ENCODE peak calls at places on chromosome 3, in six cellular contexts. One of them, this sample, is unnamed.

GRCh38 chr3:18027161-18027939 is 284.9 kb upstream of the TBC1D5 start:
- DNase-seq in body of pancreas: no peak
- DNase-seq in bronchial epithelial cell: no peak
- DNase-seq in cardiac fibroblast: peak
- DNase-seq in suprapubic skin: no peak
- DNase-seq in fibroblast of pulmonary artery: peak
- DNase-seq in this sample: no peak

GRCh38 chr3:50574280-50574831 is 5.0 kb downstream of the HEMK1 start:
- DNase-seq in body of pancreas: no peak
- DNase-seq in bronchial epithelial cell: no peak
- DNase-seq in cardiac fibroblast: no peak
- DNase-seq in suprapubic skin: no peak
- DNase-seq in fibroblast of pulmonary artery: no peak
- DNase-seq in this sample: no peak

GRCh38 chr3:32276279-32276841 is 37.9 kb downstream of the CMTM8 start:
- DNase-seq in body of pancreas: no peak
- DNase-seq in bronchial epithelial cell: no peak
- DNase-seq in cardiac fibroblast: peak
- DNase-seq in suprapubic skin: no peak
- DNase-seq in fibroblast of pulmonary artery: peak
- DNase-seq in this sample: no peak

GRCh38 chr3:15327941-15328340 is 4.4 kb downstream of the SH3BP5 start:
- DNase-seq in body of pancreas: no peak
- DNase-seq in bronchial epithelial cell: peak
- DNase-seq in cardiac fibroblast: peak
- DNase-seq in suprapubic skin: no peak
- DNase-seq in fibroblast of pulmonary artery: no peak
- DNase-seq in this sample: no peak

GRCh38 chr3:56291244-56291680 is 177.0 kb downstream of the ERC2 start:
- DNase-seq in body of pancreas: no peak
- DNase-seq in bronchial epithelial cell: no peak
- DNase-seq in cardiac fibroblast: peak
- DNase-seq in suprapubic skin: no peak
- DNase-seq in fibroblast of pulmonary artery: peak
- DNase-seq in this sample: no peak

GRCh38 chr3:13427662-13428603 is 7.8 kb upstream of the NUP210 start:
- DNase-seq in body of pancreas: no peak
- DNase-seq in bronchial epithelial cell: peak
- DNase-seq in cardiac fibroblast: no peak
- DNase-seq in suprapubic skin: no peak
- DNase-seq in fibroblast of pulmonary artery: no peak
- DNase-seq in this sample: no peak

GRCh38 chr3:158709666-158710083 is 22.6 kb downstream of the RARRES1 start:
- DNase-seq in body of pancreas: no peak
- DNase-seq in bronchial epithelial cell: peak
- DNase-seq in cardiac fibroblast: peak
- DNase-seq in suprapubic skin: no peak
- DNase-seq in fibroblast of pulmonary artery: peak
- DNase-seq in this sample: no peak

GRCh38 chr3:50118237-50118636 is 29.5 kb downstream of the RBM5 start:
- DNase-seq in body of pancreas: no peak
- DNase-seq in bronchial epithelial cell: no peak
- DNase-seq in cardiac fibroblast: no peak
- DNase-seq in suprapubic skin: no peak
- DNase-seq in fibroblast of pulmonary artery: no peak
- DNase-seq in this sample: peak

GRCh38 chr3:119418641-119419040 is 44.8 kb downstream of the TMEM39A start:
- DNase-seq in body of pancreas: no peak
- DNase-seq in bronchial epithelial cell: no peak
- DNase-seq in cardiac fibroblast: peak
- DNase-seq in suprapubic skin: no peak
- DNase-seq in fibroblast of pulmonary artery: peak
- DNase-seq in this sample: no peak

GRCh38 chr3:57855943-57856342 is 99.8 kb downstream of the SLMAP start:
- DNase-seq in body of pancreas: no peak
- DNase-seq in bronchial epithelial cell: no peak
- DNase-seq in cardiac fibroblast: peak
- DNase-seq in suprapubic skin: no peak
- DNase-seq in fibroblast of pulmonary artery: no peak
- DNase-seq in this sample: no peak

GRCh38 chr3:127590282-127590592 is 296 bp downstream of the TPRA1 start:
- DNase-seq in body of pancreas: no peak
- DNase-seq in bronchial epithelial cell: no peak
- DNase-seq in cardiac fibroblast: no peak
- DNase-seq in suprapubic skin: no peak
- DNase-seq in fibroblast of pulmonary artery: no peak
- DNase-seq in this sample: no peak

GRCh38 chr3:118781879-118782278 is 252.8 kb downstream of the IGSF11 start:
- DNase-seq in body of pancreas: no peak
- DNase-seq in bronchial epithelial cell: no peak
- DNase-seq in cardiac fibroblast: no peak
- DNase-seq in suprapubic skin: no peak
- DNase-seq in fibroblast of pulmonary artery: no peak
- DNase-seq in this sample: no peak

GRCh38 chr3:123315271-123315595 is 113.5 kb downstream of the SEC22A start:
- DNase-seq in body of pancreas: no peak
- DNase-seq in bronchial epithelial cell: no peak
- DNase-seq in cardiac fibroblast: no peak
- DNase-seq in suprapubic skin: no peak
- DNase-seq in fibroblast of pulmonary artery: no peak
- DNase-seq in this sample: peak

GRCh38 chr3:189593581-189593980 is 37.6 kb upstream of the TP63 start:
- DNase-seq in body of pancreas: no peak
- DNase-seq in bronchial epithelial cell: no peak
- DNase-seq in cardiac fibroblast: peak
- DNase-seq in suprapubic skin: no peak
- DNase-seq in fibroblast of pulmonary artery: peak
- DNase-seq in this sample: no peak

GRCh38 chr3:142724682-142725351 is 983 bp downstream of the TRPC1 start:
- DNase-seq in body of pancreas: peak
- DNase-seq in bronchial epithelial cell: peak
- DNase-seq in cardiac fibroblast: peak
- DNase-seq in suprapubic skin: peak
- DNase-seq in fibroblast of pulmonary artery: peak
- DNase-seq in this sample: no peak

GRCh38 chr3:12598890-12599289 is 42.0 kb downstream of the MKRN2 start:
- DNase-seq in body of pancreas: no peak
- DNase-seq in bronchial epithelial cell: no peak
- DNase-seq in cardiac fibroblast: no peak
- DNase-seq in suprapubic skin: no peak
- DNase-seq in fibroblast of pulmonary artery: no peak
- DNase-seq in this sample: no peak

GRCh38 chr3:15458212-15458780 is 30.9 kb downstream of the EAF1 start:
- DNase-seq in body of pancreas: no peak
- DNase-seq in bronchial epithelial cell: no peak
- DNase-seq in cardiac fibroblast: no peak
- DNase-seq in suprapubic skin: peak
- DNase-seq in fibroblast of pulmonary artery: no peak
- DNase-seq in this sample: no peak

DNA sequence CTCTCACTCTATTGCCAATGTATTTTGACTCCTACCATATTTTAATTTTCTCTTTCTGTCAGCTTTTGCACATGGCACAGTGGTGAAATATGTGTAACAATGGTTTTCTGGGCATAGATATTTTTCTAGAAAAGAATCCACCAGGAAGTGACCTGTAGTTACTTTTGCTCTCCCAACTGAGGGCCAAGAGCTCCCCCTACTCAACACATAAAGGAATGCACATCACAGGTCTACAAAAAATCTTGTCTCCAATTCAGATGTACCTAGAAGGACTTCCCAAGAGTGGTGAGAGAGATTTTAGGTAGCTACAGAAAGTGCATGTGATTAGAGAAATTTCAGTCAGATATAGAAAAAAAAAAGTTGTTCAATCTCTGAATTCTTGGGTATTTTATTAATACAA is 15.6 kb downstream of the CPA3 start:
- DNase-seq in body of pancreas: peak
- DNase-seq in bronchial epithelial cell: no peak
- DNase-seq in cardiac fibroblast: peak
- DNase-seq in suprapubic skin: no peak
- DNase-seq in fibroblast of pulmonary artery: no peak
- DNase-seq in this sample: no peak
- TF ChIP-seq CTCF in body of pancreas: no peak
- TF ChIP-seq CTCF in bronchial epithelial cell: no peak
- TF ChIP-seq CTCF in cardiac fibroblast: no peak
- TF ChIP-seq CTCF in suprapubic skin: no peak
- TF ChIP-seq CTCF in fibroblast of pulmonary artery: no peak
- TF ChIP-seq CTCF in this sample: peak

GRCh38 chr3:94098487-94098886 is 35.6 kb downstream of the NSUN3 start:
- DNase-seq in body of pancreas: no peak
- DNase-seq in bronchial epithelial cell: peak
- DNase-seq in cardiac fibroblast: peak
- DNase-seq in suprapubic skin: no peak
- DNase-seq in fibroblast of pulmonary artery: peak
- DNase-seq in this sample: no peak

GRCh38 chr3:94099311-94099710 is 36.5 kb downstream of the NSUN3 start:
- DNase-seq in body of pancreas: no peak
- DNase-seq in bronchial epithelial cell: no peak
- DNase-seq in cardiac fibroblast: peak
- DNase-seq in suprapubic skin: no peak
- DNase-seq in fibroblast of pulmonary artery: peak
- DNase-seq in this sample: no peak

GRCh38 chr3:94106268-94106667 is 43.4 kb downstream of the NSUN3 start:
- DNase-seq in body of pancreas: no peak
- DNase-seq in bronchial epithelial cell: peak
- DNase-seq in cardiac fibroblast: no peak
- DNase-seq in suprapubic skin: no peak
- DNase-seq in fibroblast of pulmonary artery: no peak
- DNase-seq in this sample: no peak

DNA sequence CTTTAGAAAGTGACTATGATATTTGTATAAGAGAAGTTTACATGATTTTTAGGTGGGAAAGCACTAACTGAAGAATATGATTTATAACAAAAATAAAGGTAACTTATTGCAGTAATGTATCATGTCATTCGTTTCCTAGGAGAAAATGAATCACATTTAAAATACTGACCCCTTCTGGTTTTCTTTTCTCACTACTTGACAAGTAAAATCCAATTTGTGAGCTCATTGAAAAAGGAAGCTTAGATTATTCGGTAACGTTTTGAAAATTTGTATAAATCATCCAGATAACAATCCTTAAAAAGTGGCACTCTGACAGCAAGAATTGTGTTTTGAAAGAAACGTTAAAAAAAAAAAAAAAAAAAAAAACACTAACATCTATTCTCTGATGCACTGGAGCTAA is 39.0 kb downstream of the NSUN3 start:
- DNase-seq in body of pancreas: no peak
- DNase-seq in bronchial epithelial cell: peak
- DNase-seq in cardiac fibroblast: peak
- DNase-seq in suprapubic skin: no peak
- DNase-seq in fibroblast of pulmonary artery: peak
- DNase-seq in this sample: no peak
- TF ChIP-seq CTCF in body of pancreas: no peak
- TF ChIP-seq CTCF in bronchial epithelial cell: no peak
- TF ChIP-seq CTCF in cardiac fibroblast: peak
- TF ChIP-seq CTCF in suprapubic skin: no peak
- TF ChIP-seq CTCF in fibroblast of pulmonary artery: peak
- TF ChIP-seq CTCF in this sample: peak

GRCh38 chr3:64187065-64187959 is 38.0 kb downstream of the PRICKLE2 start:
- DNase-seq in body of pancreas: peak
- DNase-seq in bronchial epithelial cell: peak
- DNase-seq in cardiac fibroblast: peak
- DNase-seq in suprapubic skin: no peak
- DNase-seq in fibroblast of pulmonary artery: peak
- DNase-seq in this sample: no peak
- TF ChIP-seq CTCF in body of pancreas: no peak
- TF ChIP-seq CTCF in bronchial epithelial cell: peak
- TF ChIP-seq CTCF in cardiac fibroblast: peak
- TF ChIP-seq CTCF in suprapubic skin: no peak
- TF ChIP-seq CTCF in fibroblast of pulmonary artery: peak
- TF ChIP-seq CTCF in this sample: peak

DNA sequence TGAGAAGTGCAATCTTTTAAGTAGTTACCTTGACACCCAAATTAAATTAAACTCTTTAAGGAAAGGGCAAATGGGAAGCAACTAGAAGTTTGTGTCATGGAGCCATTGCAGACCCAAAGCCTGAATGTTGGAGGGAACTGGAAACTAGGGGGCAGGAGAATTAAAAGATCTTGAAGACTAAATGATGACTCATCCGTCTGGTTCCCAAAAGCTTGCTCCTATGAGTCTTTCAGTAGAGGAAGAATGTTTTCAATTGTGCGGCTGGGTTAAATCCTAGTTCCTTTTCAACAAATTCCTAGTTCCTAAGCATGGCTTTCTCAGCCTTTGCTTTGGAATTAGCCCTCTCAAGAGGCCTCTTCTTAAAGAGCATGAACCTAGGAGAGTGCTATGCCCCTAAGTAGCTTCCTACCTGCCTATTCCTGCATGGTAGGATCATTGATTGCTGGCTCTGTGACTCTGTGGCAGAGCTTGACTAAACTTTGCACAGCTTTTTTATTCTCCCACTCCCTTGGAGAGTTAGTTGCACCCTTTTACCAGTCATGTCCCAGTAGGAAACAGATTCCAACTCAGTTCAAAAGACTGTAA is 17.7 kb downstream of the CLEC3B start:
- DNase-seq in body of pancreas: no peak
- DNase-seq in bronchial epithelial cell: peak
- DNase-seq in cardiac fibroblast: peak
- DNase-seq in suprapubic skin: no peak
- DNase-seq in fibroblast of pulmonary artery: peak
- DNase-seq in this sample: no peak
- TF ChIP-seq CTCF in body of pancreas: no peak
- TF ChIP-seq CTCF in bronchial epithelial cell: no peak
- TF ChIP-seq CTCF in cardiac fibroblast: peak
- TF ChIP-seq CTCF in suprapubic skin: no peak
- TF ChIP-seq CTCF in fibroblast of pulmonary artery: peak
- TF ChIP-seq CTCF in this sample: peak

GRCh38 chr3:169929830-169930519 is 18.6 kb downstream of the SAMD7 start:
- DNase-seq in body of pancreas: no peak
- DNase-seq in bronchial epithelial cell: peak
- DNase-seq in cardiac fibroblast: no peak
- DNase-seq in suprapubic skin: no peak
- DNase-seq in fibroblast of pulmonary artery: no peak
- DNase-seq in this sample: no peak
- TF ChIP-seq CTCF in body of pancreas: no peak
- TF ChIP-seq CTCF in bronchial epithelial cell: no peak
- TF ChIP-seq CTCF in cardiac fibroblast: no peak
- TF ChIP-seq CTCF in suprapubic skin: no peak
- TF ChIP-seq CTCF in fibroblast of pulmonary artery: no peak
- TF ChIP-seq CTCF in this sample: no peak

DNA sequence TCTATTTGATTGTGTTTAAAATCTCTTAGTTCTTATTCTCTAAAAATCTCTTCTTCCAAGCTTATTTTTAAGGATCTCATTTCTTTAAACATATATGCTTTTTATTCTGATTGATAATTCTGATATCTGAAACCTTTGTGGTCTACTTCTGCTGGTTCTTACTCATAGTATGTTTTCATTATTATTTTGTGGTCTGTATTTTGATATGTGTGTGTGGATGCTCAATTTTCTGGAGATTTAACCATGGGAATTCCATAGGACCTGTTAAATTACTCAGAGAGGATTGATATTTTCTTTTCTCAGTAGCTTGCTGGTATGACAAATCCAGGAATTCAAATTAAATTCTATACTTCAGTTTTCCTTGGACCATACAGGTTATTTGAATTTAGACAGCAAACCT is 14.7 kb upstream of the HHLA2 start:
- DNase-seq in body of pancreas: no peak
- DNase-seq in bronchial epithelial cell: no peak
- DNase-seq in cardiac fibroblast: no peak
- DNase-seq in suprapubic skin: no peak
- DNase-seq in fibroblast of pulmonary artery: no peak
- DNase-seq in this sample: no peak
- TF ChIP-seq CTCF in body of pancreas: no peak
- TF ChIP-seq CTCF in bronchial epithelial cell: no peak
- TF ChIP-seq CTCF in cardiac fibroblast: no peak
- TF ChIP-seq CTCF in suprapubic skin: no peak
- TF ChIP-seq CTCF in fibroblast of pulmonary artery: no peak
- TF ChIP-seq CTCF in this sample: no peak